ENCODE peak calls at places on chromosomes 1 and 21, in nine cellular contexts. M is GM10248, Z is heart left ventricle, R is neural progenitor cell, W is H1, T is body of pancreas, D is H9, U is vagina, S is GM12865. K is an unnamed sample.

GRCh38 chr21:20874202-20874601 is 124.0 kb upstream of the NCAM2 start:
- DNase-seq in M (no peak), Z (no peak), R (no peak), W (no peak), T (no peak), D (no peak), U (no peak), S (no peak), K (no peak)

GRCh38 chr1:2894381-2895041 is 93.0 kb upstream of the TTC34 start:
- DNase-seq in M (no peak), Z (no peak), R (no peak), W (no peak), T (no peak), D (no peak), U (no peak), S (no peak), K (peak)

GRCh38 chr1:156657161-156657970 is 15.4 kb downstream of the BCAN start:
- DNase-seq in M (peak), Z (peak), R (peak), W (no peak), T (peak), D (peak), U (no peak), S (peak), K (peak)

GRCh38 chr1:24416666-24417391 is 1.2 kb downstream of the NIPAL3 start:
- DNase-seq in M (peak), Z (no peak), R (no peak), W (no peak), T (no peak), D (no peak), U (no peak), S (peak), K (peak)

GRCh38 chr1:9751971-9752370 is 71.8 kb downstream of the CLSTN1 start:
- DNase-seq in M (no peak), Z (no peak), R (no peak), W (no peak), T (no peak), D (no peak), U (no peak), S (no peak), K (no peak)

GRCh38 chr1:6030144-6030543 is 15.5 kb upstream of the KCNAB2 start:
- DNase-seq in M (no peak), Z (no peak), R (no peak), W (no peak), T (no peak), D (no peak), U (no peak), S (no peak), K (no peak)

GRCh38 chr1:50724626-50725286 is 235.3 kb downstream of the FAF1 start:
- DNase-seq in M (peak), Z (no peak), R (no peak), W (no peak), T (no peak), D (no peak), U (no peak), S (peak), K (no peak)

GRCh38 chr1:160410412-160411005 is 10.1 kb downstream of the VANGL2 start:
- DNase-seq in M (no peak), Z (no peak), R (peak), W (no peak), T (no peak), D (no peak), U (no peak), S (no peak), K (no peak)

GRCh38 chr1:116454940-116455339 is 81.9 kb downstream of the ATP1A1 start:
- DNase-seq in M (no peak), Z (no peak), R (no peak), W (no peak), T (no peak), D (no peak), U (no peak), S (no peak), K (no peak)

GRCh38 chr1:30171956-30172694 is 551.3 kb downstream of the MATN1 start:
- DNase-seq in M (no peak), Z (no peak), R (no peak), W (no peak), T (no peak), D (no peak), U (no peak), S (no peak), K (no peak)

GRCh38 chr1:147721711-147722110 is 38.7 kb downstream of the GJA5 start:
- DNase-seq in M (no peak), Z (no peak), R (no peak), W (no peak), T (no peak), D (no peak), U (no peak), S (no peak), K (no peak)

GRCh38 chr1:25774921-25775774 is 24.8 kb upstream of the SELENON start:
- DNase-seq in M (peak), Z (no peak), R (no peak), W (no peak), T (no peak), D (no peak), U (no peak), S (peak), K (peak)

GRCh38 chr1:19300211-19300610 is 11.6 kb upstream of the AKR7A3 start:
- DNase-seq in M (no peak), Z (no peak), R (no peak), W (no peak), T (no peak), D (no peak), U (no peak), S (no peak), K (no peak)

GRCh38 chr1:160261526-160261877 is 847 bp downstream of the DCAF8 start:
- DNase-seq in M (peak), Z (no peak), R (peak), W (no peak), T (peak), D (no peak), U (no peak), S (peak), K (peak)

GRCh38 chr1:56525463-56526155 is 53.8 kb downstream of the PLPP3 start:
- DNase-seq in M (peak), Z (no peak), R (no peak), W (no peak), T (no peak), D (no peak), U (no peak), S (peak), K (peak)

GRCh38 chr1:69404486-69404885 is 163.2 kb upstream of the LRRC7 start:
- DNase-seq in M (no peak), Z (no peak), R (no peak), W (no peak), T (no peak), D (no peak), U (no peak), S (no peak), K (no peak)

DNA sequence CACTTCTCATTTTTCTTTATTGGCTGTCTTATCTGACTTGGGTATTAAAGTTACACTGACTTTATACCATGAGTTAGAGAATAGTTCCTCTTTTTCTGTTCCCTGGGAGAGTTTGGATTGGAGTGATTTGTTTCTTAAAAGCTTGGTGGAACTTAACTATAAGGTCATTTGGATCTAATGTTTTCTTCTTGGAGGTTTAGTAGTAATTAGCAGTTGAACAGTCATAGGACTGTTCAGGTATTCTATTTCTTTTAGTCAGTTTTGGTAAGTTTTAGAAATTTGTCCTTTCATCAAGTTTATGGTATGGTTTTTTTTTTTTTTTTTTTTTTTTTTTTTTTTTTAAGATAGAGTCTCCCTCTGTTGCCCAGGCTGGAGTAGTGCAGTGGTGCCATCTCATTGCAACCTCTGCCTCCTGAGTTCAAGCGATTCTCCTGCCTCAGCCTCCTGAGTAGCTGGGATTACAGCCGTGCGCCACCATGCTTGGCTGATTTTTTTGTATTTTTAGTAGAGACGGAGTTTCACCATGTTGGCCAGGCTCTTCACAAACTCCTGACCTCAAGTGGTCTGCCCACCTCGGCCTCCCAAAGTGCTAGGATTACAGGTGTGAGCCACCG is 6.3 kb downstream of the TTC3 start:
- DNase-seq in M (no peak), Z (no peak), R (no peak), W (no peak), T (no peak), D (no peak), U (no peak), S (peak), K (peak)
- TF ChIP-seq CTCF in M (no peak), Z (no peak), R (peak), W (no peak), T (peak), D (peak), U (no peak), S (peak), K (peak)

DNA sequence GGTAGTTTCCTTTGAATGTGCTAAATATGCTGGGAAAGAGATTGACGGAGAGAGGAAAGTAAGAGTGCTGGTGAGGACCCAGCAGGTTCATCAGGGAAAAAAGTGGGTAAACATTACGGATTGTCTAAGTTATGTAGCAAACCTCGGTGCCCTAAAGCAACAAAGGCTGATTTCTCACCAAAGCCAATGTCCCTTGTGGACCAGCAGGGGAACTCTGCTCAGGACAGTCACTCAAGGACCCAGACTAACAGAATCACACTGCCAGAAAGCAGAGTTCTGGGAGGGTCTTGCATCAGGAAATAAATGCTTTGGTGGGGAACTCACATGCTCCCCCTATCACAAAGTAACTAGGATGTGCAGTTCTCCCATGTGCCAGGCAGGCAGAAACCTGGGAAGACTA is 1.7 kb upstream of the IKBKE start:
- DNase-seq in M (no peak), Z (no peak), R (no peak), W (no peak), T (no peak), D (no peak), U (no peak), S (peak), K (no peak)
- TF ChIP-seq CTCF in M (no peak), Z (no peak), R (no peak), W (peak), T (no peak), D (peak), U (no peak), S (no peak), K (no peak)

GRCh38 chr1:27400963-27401341 is 8.5 kb downstream of the GPR3 start:
- DNase-seq in M (no peak), Z (no peak), R (no peak), W (no peak), T (no peak), D (no peak), U (no peak), S (no peak), K (no peak)

GRCh38 chr1:27403931-27404330 is 11.5 kb downstream of the GPR3 start:
- DNase-seq in M (no peak), Z (no peak), R (no peak), W (no peak), T (no peak), D (no peak), U (no peak), S (no peak), K (no peak)

GRCh38 chr1:27400035-27400962 is 7.9 kb downstream of the GPR3 start:
- DNase-seq in M (no peak), Z (no peak), R (peak), W (no peak), T (no peak), D (no peak), U (no peak), S (no peak), K (no peak)

GRCh38 chr1:27403065-27403726 is 10.8 kb downstream of the GPR3 start:
- DNase-seq in M (no peak), Z (peak), R (peak), W (no peak), T (no peak), D (peak), U (no peak), S (no peak), K (peak)

GRCh38 chr1:27402349-27402754 is 9.9 kb downstream of the GPR3 start:
- DNase-seq in M (no peak), Z (peak), R (peak), W (no peak), T (peak), D (peak), U (no peak), S (peak), K (no peak)
- TF ChIP-seq CTCF in M (peak), Z (peak), R (peak), W (peak), T (peak), D (peak), U (peak), S (peak), K (no peak)

GRCh38 chr1:54519709-54520108 is 28.3 kb upstream of the ACOT11 start:
- DNase-seq in M (no peak), Z (peak), R (peak), W (no peak), T (no peak), D (peak), U (no peak), S (no peak), K (no peak)
- TF ChIP-seq CTCF in M (no peak), Z (peak), R (peak), W (peak), T (peak), D (peak), U (no peak), S (peak), K (peak)

DNA sequence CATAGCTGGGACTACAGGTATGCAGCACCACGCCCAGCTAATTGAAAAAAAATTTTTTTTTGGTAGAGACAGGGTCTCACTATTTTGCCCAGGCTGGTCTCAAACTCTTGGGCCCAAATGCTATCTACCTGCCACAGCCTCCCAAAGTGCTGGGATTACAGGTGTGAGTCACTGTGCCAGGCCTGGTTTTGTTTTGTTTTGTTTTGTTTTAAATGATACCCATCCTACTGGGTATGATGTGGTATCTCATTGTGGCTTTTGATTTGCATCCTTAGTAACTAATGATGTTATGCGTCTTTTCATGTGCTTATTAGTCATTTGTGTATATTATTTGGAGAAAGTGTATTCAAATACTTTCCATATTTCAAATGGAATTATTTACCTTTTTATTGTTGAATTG is 142.3 kb downstream of the VPS13D start:
- DNase-seq in M (no peak), Z (no peak), R (no peak), W (no peak), T (no peak), D (no peak), U (no peak), S (no peak), K (no peak)
- TF ChIP-seq CTCF in M (no peak), Z (no peak), R (no peak), W (no peak), T (no peak), D (no peak), U (no peak), S (no peak), K (no peak)

DNA sequence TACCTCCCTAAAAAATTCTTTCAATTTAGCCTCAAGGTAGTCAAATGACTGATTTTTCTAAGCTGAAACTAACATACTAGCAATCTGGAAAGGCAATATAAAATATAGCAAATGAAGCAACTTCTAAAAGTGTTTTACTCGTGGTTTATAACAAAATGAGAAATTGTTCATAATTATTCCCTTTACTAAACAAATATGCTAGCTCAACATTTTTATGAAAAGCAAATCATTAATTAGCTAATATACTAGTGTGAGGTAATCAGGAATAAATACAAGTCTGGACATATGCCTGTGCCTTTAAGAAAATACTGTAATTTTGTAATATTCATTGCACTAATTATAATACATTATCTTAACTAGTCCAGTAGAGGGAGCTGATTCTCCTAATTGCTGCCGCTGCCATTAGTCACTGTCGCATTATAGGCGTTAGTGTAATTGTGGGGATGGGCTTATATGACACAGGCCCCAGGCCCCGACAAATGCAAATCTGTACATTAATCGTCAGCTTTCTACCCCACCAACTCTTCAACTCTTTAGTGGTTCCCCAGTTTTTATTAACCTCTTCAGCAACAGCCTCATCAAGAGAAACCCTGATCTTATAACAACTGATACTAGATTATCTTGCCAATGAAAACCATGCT is 160.9 kb downstream of the GABPA start:
- DNase-seq in M (no peak), Z (no peak), R (peak), W (no peak), T (no peak), D (no peak), U (no peak), S (peak), K (peak)
- TF ChIP-seq CTCF in M (peak), Z (peak), R (peak), W (peak), T (peak), D (peak), U (peak), S (peak), K (peak)

GRCh38 chr1:32831878-32832277 is 14.4 kb downstream of the S100PBP start:
- DNase-seq in M (no peak), Z (no peak), R (no peak), W (no peak), T (no peak), D (no peak), U (no peak), S (no peak), K (no peak)

GRCh38 chr1:32830092-32830852 is 12.8 kb downstream of the S100PBP start:
- DNase-seq in M (no peak), Z (no peak), R (no peak), W (no peak), T (no peak), D (no peak), U (no peak), S (no peak), K (no peak)

GRCh38 chr1:32825181-32825580 is 7.7 kb downstream of the S100PBP start:
- DNase-seq in M (no peak), Z (no peak), R (no peak), W (no peak), T (no peak), D (no peak), U (no peak), S (no peak), K (no peak)

GRCh38 chr1:32828341-32828740 is 10.9 kb downstream of the S100PBP start:
- DNase-seq in M (no peak), Z (no peak), R (no peak), W (no peak), T (no peak), D (no peak), U (no peak), S (no peak), K (no peak)
- TF ChIP-seq CTCF in M (no peak), Z (peak), R (peak), W (peak), T (no peak), D (peak), U (no peak), S (no peak), K (no peak)

DNA sequence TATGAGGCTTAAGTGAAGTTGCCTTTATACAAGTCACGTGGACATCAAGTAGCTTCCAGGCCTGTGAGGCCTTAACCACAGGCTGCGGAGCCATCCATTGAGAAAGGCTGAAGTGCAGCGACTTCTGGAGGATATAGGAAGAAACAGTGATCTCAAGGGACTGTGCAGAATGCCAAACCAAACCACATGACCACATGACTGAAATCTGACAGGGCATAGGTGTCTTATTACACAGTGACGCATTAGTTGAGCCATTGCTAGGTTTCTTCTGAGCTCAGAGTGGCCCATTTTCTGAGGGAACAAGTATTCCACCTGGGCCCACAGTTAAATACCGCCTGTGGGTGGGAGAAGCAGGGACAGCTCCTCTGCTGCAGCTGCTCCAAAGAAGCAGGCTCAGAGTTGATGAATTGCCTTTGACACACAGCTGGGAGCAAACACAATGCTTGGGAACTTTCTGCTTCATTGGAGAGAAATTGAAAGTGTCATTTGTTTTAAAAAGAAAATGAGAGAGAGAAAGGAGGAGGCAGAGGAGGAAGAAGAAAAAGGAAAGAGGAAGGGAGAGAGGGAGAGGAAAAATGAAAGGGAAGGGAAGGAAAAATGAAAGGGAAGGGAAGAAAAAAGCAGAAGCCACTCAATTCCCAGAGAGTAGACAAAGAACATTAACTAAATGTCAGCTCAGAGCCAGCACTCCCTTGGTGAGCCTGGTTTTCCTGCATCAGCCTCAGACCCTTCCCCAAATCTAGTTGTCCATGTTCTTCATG is 94.4 kb downstream of the COLGALT2 start:
- DNase-seq in M (no peak), Z (no peak), R (peak), W (no peak), T (no peak), D (no peak), U (no peak), S (peak), K (no peak)
- TF ChIP-seq CTCF in M (no peak), Z (no peak), R (no peak), W (no peak), T (no peak), D (no peak), U (no peak), S (no peak), K (no peak)